ENCODE peak calls at places on chromosomes 5 and 9, in four cellular contexts. K, B, E and R are unnamed samples.

GRCh38 chr5:178413992-178414391 is 176.2 kb downstream of the COL23A1 start:
- DNase-seq in K (no peak), B (no peak), E (no peak), R (no peak)

GRCh38 chr5:164998590-164998989 is 1493.2 kb downstream of the MAT2B start:
- DNase-seq in K (no peak), B (no peak), E (no peak), R (no peak)

GRCh38 chr5:133252133-133252480 is 200.3 kb downstream of the HSPA4 start:
- DNase-seq in K (no peak), B (no peak), E (no peak), R (no peak)

GRCh38 chr5:218457-219289 is 553 bp downstream of the SDHA start:
- DNase-seq in K (no peak), B (peak; percentile 20), E (no peak), R (no peak)

GRCh38 chr5:43192558-43193170 is 639 bp downstream of the NIM1K start:
- DNase-seq in K (no peak), B (no peak), E (no peak), R (no peak)

GRCh38 chr9:36325081-36325828 is 67.0 kb upstream of the GNE start:
- DNase-seq in K (no peak), B (no peak), E (no peak), R (no peak)

GRCh38 chr5:179290681-179291540 is 54.4 kb downstream of the ADAMTS2 start:
- DNase-seq in K (no peak), B (no peak), E (no peak), R (no peak)

GRCh38 chr5:153504726-153505125 is 14.3 kb downstream of the GRIA1 start:
- DNase-seq in K (no peak), B (no peak), E (no peak), R (no peak)

GRCh38 chr5:147822686-147823491 is 8.6 kb downstream of the SPINK1 start:
- DNase-seq in K (peak; percentile 23), B (peak; percentile 46), E (peak; percentile 60), R (peak; percentile 11)

GRCh38 chr5:124628721-124629596 is 117.5 kb downstream of the ZNF608 start:
- DNase-seq in K (peak; percentile 98), B (no peak), E (peak; percentile 89), R (peak; percentile 84)

GRCh38 chr9:95307538-95307937 is 10.0 kb downstream of the FANCC start:
- DNase-seq in K (no peak), B (no peak), E (no peak), R (no peak)

GRCh38 chr5:951940-952596 is 56.5 kb upstream of the NKD2 start:
- DNase-seq in K (no peak), B (no peak), E (no peak), R (no peak)

GRCh38 chr9:96884443-96884842 is 30.1 kb upstream of the ZNF782 start:
- DNase-seq in K (peak; percentile 34), B (no peak), E (peak; percentile 92), R (peak; percentile 87)

GRCh38 chr9:101440714-101441230 is 5.2 kb upstream of the ALDOB start:
- DNase-seq in K (no peak), B (no peak), E (no peak), R (no peak)

GRCh38 chr5:154937186-154937717 is 759 bp downstream of the GEMIN5 start:
- DNase-seq in K (no peak), B (no peak), E (no peak), R (no peak)